ENCODE peak calls at places on chromosomes 16 and 17, in nine cellular contexts. P, Z, E, H, T, Y, G, V and N are unnamed samples.

GRCh38 chr17:77315551-77316190 is 174.9 kb downstream of the SEC14L1 start:
- DNase-seq in P (no peak), Z (no peak), E (no peak), H (no peak), T (no peak), Y (no peak), G (no peak), V (no peak), N (no peak)

GRCh38 chr16:24685539-24686432 is 43.7 kb upstream of the TNRC6A start:
- DNase-seq in P (peak; percentile 34), Z (peak; percentile 86), E (peak; percentile 77), H (no peak), T (peak; percentile 32), Y (peak; percentile 60), G (peak; percentile 10), V (no peak), N (no peak)

GRCh38 chr16:84052071-84052622 is 9.6 kb upstream of the SLC38A8 start:
- DNase-seq in P (no peak), Z (no peak), E (no peak), H (no peak), T (no peak), Y (no peak), G (no peak), V (no peak), N (no peak)

GRCh38 chr17:82124101-82124500 is 26.1 kb upstream of the FASN start:
- DNase-seq in P (no peak), Z (no peak), E (no peak), H (no peak), T (no peak), Y (no peak), G (no peak), V (no peak), N (no peak)

GRCh38 chr17:16932156-16932555 is 39.8 kb downstream of the TNFRSF13B start:
- DNase-seq in P (no peak), Z (no peak), E (no peak), H (no peak), T (no peak), Y (no peak), G (no peak), V (no peak), N (no peak)

GRCh38 chr16:83615553-83615952 is 192.2 kb upstream of the HSBP1 start:
- DNase-seq in P (no peak), Z (peak; percentile 23), E (no peak), H (no peak), T (no peak), Y (no peak), G (no peak), V (no peak), N (no peak)

GRCh38 chr17:18225562-18226283 is at the start of gene LLGL1:
- DNase-seq in P (no peak), Z (no peak), E (no peak), H (no peak), T (peak; percentile 1), Y (no peak), G (no peak), V (no peak), N (peak; percentile 24)

GRCh38 chr17:80364091-80364691 is 50.8 kb upstream of the ENDOV start:
- DNase-seq in P (no peak), Z (peak; percentile 10), E (no peak), H (no peak), T (no peak), Y (no peak), G (no peak), V (no peak), N (peak; percentile 59)

GRCh38 chr17:47807421-47807820 is 14.2 kb downstream of the OSBPL7 start:
- DNase-seq in P (no peak), Z (no peak), E (no peak), H (no peak), T (no peak), Y (no peak), G (no peak), V (no peak), N (no peak)

GRCh38 chr17:59084154-59084553 is 22.5 kb downstream of the TRIM37 start:
- DNase-seq in P (no peak), Z (no peak), E (no peak), H (no peak), T (no peak), Y (no peak), G (no peak), V (no peak), N (no peak)

GRCh38 chr17:44940321-44940720 is 7.3 kb downstream of the KIF18B start:
- DNase-seq in P (no peak), Z (peak; percentile 48), E (no peak), H (no peak), T (no peak), Y (no peak), G (no peak), V (no peak), N (no peak)

GRCh38 chr17:28684963-28685362 is 23.0 kb downstream of the SUPT6H start:
- DNase-seq in P (peak; percentile 51), Z (peak; percentile 27), E (no peak), H (no peak), T (no peak), Y (peak; percentile 74), G (no peak), V (peak; percentile 13), N (peak; percentile 76)

GRCh38 chr17:79833744-79834574 is 5.3 kb downstream of the CBX4 start:
- DNase-seq in P (no peak), Z (no peak), E (no peak), H (no peak), T (no peak), Y (no peak), G (no peak), V (no peak), N (no peak)

GRCh38 chr17:64515419-64515818 is 8.6 kb downstream of the CEP95 start:
- DNase-seq in P (no peak), Z (peak; percentile 60), E (no peak), H (no peak), T (no peak), Y (no peak), G (no peak), V (no peak), N (no peak)

GRCh38 chr16:10601444-10602401 is 21.3 kb upstream of the EMP2 start:
- DNase-seq in P (no peak), Z (no peak), E (no peak), H (no peak), T (no peak), Y (no peak), G (no peak), V (no peak), N (no peak)